ENCODE peak calls at places on chromosome 14, in four cellular contexts. L is GM23338, X is OCI-LY7, A is neural progenitor cell. M is an unnamed sample. For H3K4me1, the result is how much of the 10 kb centered on the place peaks cover.

GRCh38 chr14:101603096-101603495 is 41.8 kb downstream of the DIO3 start:
- DNase-seq in L (no peak), X (no peak), A (no peak), M (no peak)

GRCh38 chr14:44700184-44700583 is 193.1 kb upstream of the FSCB start:
- DNase-seq in L (no peak), X (no peak), A (no peak), M (no peak)

GRCh38 chr14:74848768-74849167 is 27.2 kb downstream of the PROX2 start:
- DNase-seq in L (no peak), X (no peak), A (no peak), M (peak)

GRCh38 chr14:103273145-103273846 is 60.7 kb upstream of the EIF5 start:
- DNase-seq in L (peak), X (no peak), A (no peak), M (peak)

GRCh38 chr14:68655961-68656360 is 136.9 kb downstream of the ZFP36L1 start:
- DNase-seq in L (no peak), X (peak), A (peak), M (no peak)

GRCh38 chr14:74841230-74842207 is 34.4 kb downstream of the PROX2 start:
- DNase-seq in L (no peak), X (peak), A (no peak), M (no peak)

GRCh38 chr14:101446387-101446969 is 114.8 kb upstream of the DIO3 start:
- DNase-seq in L (no peak), X (no peak), A (no peak), M (no peak)

GRCh38 chr14:89921896-89922548 is 32.5 kb downstream of the EFCAB11 start:
- DNase-seq in L (no peak), X (no peak), A (no peak), M (peak)

GRCh38 chr14:46661728-46662127 is 10.1 kb upstream of the RPL10L start:
- DNase-seq in L (peak), X (no peak), A (peak), M (no peak)

GRCh38 chr14:55698051-55698450 is 118.0 kb downstream of the KTN1 start:
- DNase-seq in L (no peak), X (no peak), A (no peak), M (no peak)

GRCh38 chr14:72247896-72248295 is 315.7 kb downstream of the RGS6 start:
- DNase-seq in L (no peak), X (no peak), A (no peak), M (no peak)

GRCh38 chr14:34713681-34714319 is 593 bp downstream of the CFL2 start:
- DNase-seq in L (peak), X (peak), A (peak), M (peak)

GRCh38 chr14:55913324-55914035 is 204.7 kb upstream of the PELI2 start:
- DNase-seq in L (no peak), X (no peak), A (peak), M (no peak)

DNA sequence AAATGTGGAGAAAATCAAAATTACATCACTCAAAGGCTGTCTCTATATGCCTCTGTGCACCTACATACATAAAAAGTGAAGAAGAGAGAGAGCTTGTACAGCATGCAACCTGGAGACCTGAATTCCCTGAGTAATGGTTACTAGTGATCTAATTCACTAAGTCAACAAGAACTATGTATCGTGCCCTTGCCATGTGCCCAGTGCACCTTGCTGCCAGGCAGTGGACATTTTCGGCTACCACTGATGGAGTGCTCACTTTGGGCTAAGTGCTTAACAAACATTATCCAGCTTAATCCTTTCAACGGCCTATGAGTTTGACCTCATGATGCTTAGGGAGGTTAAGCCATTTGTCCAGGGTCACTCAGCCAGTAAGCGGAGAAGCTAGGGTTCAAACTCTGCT is 113.6 kb upstream of the G2E3 start:
- DNase-seq in L (no peak), X (no peak), A (peak), M (no peak)
- TF ChIP-seq EZH2phosphoT487 in L (no peak), X (no peak), A (peak), M (no peak)

DNA sequence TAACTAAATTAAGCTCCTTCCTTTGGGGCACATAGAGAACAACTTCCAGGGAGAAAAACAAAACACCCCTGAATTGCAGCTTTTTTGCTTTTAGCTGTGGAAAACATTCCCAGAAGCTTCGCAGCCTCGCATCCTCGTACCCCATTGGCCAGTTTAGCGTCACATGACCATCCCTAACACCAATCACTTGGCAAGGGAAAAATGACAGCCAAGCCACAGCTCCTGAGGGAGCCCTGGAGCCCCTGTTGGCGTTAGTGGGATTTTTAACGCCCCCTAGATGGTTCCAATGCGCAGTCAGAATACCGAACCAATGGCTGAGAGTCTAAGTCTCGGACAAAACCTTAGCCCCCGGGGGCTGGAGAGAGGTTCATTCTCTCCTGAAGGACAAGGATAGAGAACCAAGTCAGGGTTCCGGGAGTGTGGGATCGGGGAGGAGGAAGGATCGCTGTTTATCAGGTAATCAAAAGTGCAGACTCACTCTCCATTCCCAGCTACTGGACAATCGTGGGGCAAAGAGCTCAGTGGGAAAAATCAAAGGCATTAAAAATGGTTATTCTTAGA is 135.6 kb upstream of the HIF1A start:
- DNase-seq in L (peak), X (no peak), A (peak), M (no peak)
- H3K27ac ChIP-seq in L (no peak), X (no peak), A (no peak), M (peak)

GRCh38 chr14:92503756-92504491 is 9.7 kb upstream of the RIN3 start:
- DNase-seq in L (no peak), X (no peak), A (no peak), M (peak)
- H3K4me1 ChIP-seq in L (under half), X (under half), A (under half), M (under half)

GRCh38 chr14:60650382-60650961 is 1.2 kb upstream of the SIX1 start:
- DNase-seq in L (no peak), X (no peak), A (peak), M (peak)
- TF ChIP-seq EZH2phosphoT487 in L (no peak), X (no peak), A (peak), M (peak)

M was measured in GM23248.